ENCODE peak calls at places on chromosomes 12 and 14, in nine cellular contexts. One of them, this sample, is unnamed.

GRCh38 chr12:12010277-12011031 is 60.3 kb upstream of the BCL2L14 start:
- DNase-seq in stimulated activated CD4-positive, alpha-beta T cell treated with anti-CD3 and anti-CD28 coated beads, Interleukin-1b, Interleukin-23, amount 100 ng/mL, for 4 hours: peak
- DNase-seq in ovary: no peak
- DNase-seq in aorta: peak
- DNase-seq in NCI-H146: no peak
- DNase-seq in AG08395: peak
- DNase-seq in left lobe of liver: no peak
- DNase-seq in EL: peak
- DNase-seq in NCI-H1694: no peak
- DNase-seq in this sample: no peak

GRCh38 chr12:46267618-46268348 is 1.1 kb downstream of the SLC38A1 start:
- DNase-seq in stimulated activated CD4-positive, alpha-beta T cell treated with anti-CD3 and anti-CD28 coated beads, Interleukin-1b, Interleukin-23, amount 100 ng/mL, for 4 hours: peak
- DNase-seq in ovary: peak
- DNase-seq in aorta: peak
- DNase-seq in NCI-H146: peak
- DNase-seq in AG08395: peak
- DNase-seq in left lobe of liver: no peak
- DNase-seq in EL: peak
- DNase-seq in NCI-H1694: no peak
- DNase-seq in this sample: no peak

GRCh38 chr14:72607386-72608125 is 286.3 kb downstream of the DPF3 start:
- DNase-seq in stimulated activated CD4-positive, alpha-beta T cell treated with anti-CD3 and anti-CD28 coated beads, Interleukin-1b, Interleukin-23, amount 100 ng/mL, for 4 hours: no peak
- DNase-seq in ovary: no peak
- DNase-seq in aorta: no peak
- DNase-seq in NCI-H146: no peak
- DNase-seq in AG08395: no peak
- DNase-seq in left lobe of liver: peak
- DNase-seq in EL: peak
- DNase-seq in NCI-H1694: no peak
- DNase-seq in this sample: no peak

GRCh38 chr12:2276288-2276842 is 223.6 kb downstream of the CACNA1C start:
- DNase-seq in stimulated activated CD4-positive, alpha-beta T cell treated with anti-CD3 and anti-CD28 coated beads, Interleukin-1b, Interleukin-23, amount 100 ng/mL, for 4 hours: no peak
- DNase-seq in ovary: no peak
- DNase-seq in aorta: no peak
- DNase-seq in NCI-H146: no peak
- DNase-seq in AG08395: no peak
- DNase-seq in left lobe of liver: no peak
- DNase-seq in EL: no peak
- DNase-seq in NCI-H1694: no peak
- DNase-seq in this sample: no peak

GRCh38 chr14:93132472-93133065 is 16.8 kb upstream of the ITPK1 start:
- DNase-seq in stimulated activated CD4-positive, alpha-beta T cell treated with anti-CD3 and anti-CD28 coated beads, Interleukin-1b, Interleukin-23, amount 100 ng/mL, for 4 hours: no peak
- DNase-seq in ovary: no peak
- DNase-seq in aorta: no peak
- DNase-seq in NCI-H146: peak
- DNase-seq in AG08395: peak
- DNase-seq in left lobe of liver: peak
- DNase-seq in EL: peak
- DNase-seq in NCI-H1694: peak
- DNase-seq in this sample: no peak

GRCh38 chr12:45388545-45388944 is 172.7 kb downstream of the ANO6 start:
- DNase-seq in stimulated activated CD4-positive, alpha-beta T cell treated with anti-CD3 and anti-CD28 coated beads, Interleukin-1b, Interleukin-23, amount 100 ng/mL, for 4 hours: no peak
- DNase-seq in ovary: no peak
- DNase-seq in aorta: no peak
- DNase-seq in NCI-H146: peak
- DNase-seq in AG08395: peak
- DNase-seq in left lobe of liver: no peak
- DNase-seq in EL: peak
- DNase-seq in NCI-H1694: peak
- DNase-seq in this sample: no peak

GRCh38 chr14:66225337-66225736 is 260.8 kb upstream of the CCDC196 start:
- DNase-seq in stimulated activated CD4-positive, alpha-beta T cell treated with anti-CD3 and anti-CD28 coated beads, Interleukin-1b, Interleukin-23, amount 100 ng/mL, for 4 hours: no peak
- DNase-seq in ovary: no peak
- DNase-seq in aorta: no peak
- DNase-seq in NCI-H146: no peak
- DNase-seq in AG08395: no peak
- DNase-seq in left lobe of liver: no peak
- DNase-seq in EL: no peak
- DNase-seq in NCI-H1694: no peak
- DNase-seq in this sample: no peak

GRCh38 chr14:101054671-101055070 is 151.1 kb upstream of the RTL1 start:
- DNase-seq in stimulated activated CD4-positive, alpha-beta T cell treated with anti-CD3 and anti-CD28 coated beads, Interleukin-1b, Interleukin-23, amount 100 ng/mL, for 4 hours: no peak
- DNase-seq in ovary: no peak
- DNase-seq in aorta: peak
- DNase-seq in NCI-H146: no peak
- DNase-seq in AG08395: no peak
- DNase-seq in left lobe of liver: no peak
- DNase-seq in EL: peak
- DNase-seq in NCI-H1694: no peak
- DNase-seq in this sample: no peak

GRCh38 chr14:94145902-94146527 is 16.6 kb upstream of the IFI27L2 start:
- DNase-seq in stimulated activated CD4-positive, alpha-beta T cell treated with anti-CD3 and anti-CD28 coated beads, Interleukin-1b, Interleukin-23, amount 100 ng/mL, for 4 hours: no peak
- DNase-seq in ovary: no peak
- DNase-seq in aorta: no peak
- DNase-seq in NCI-H146: peak
- DNase-seq in AG08395: no peak
- DNase-seq in left lobe of liver: no peak
- DNase-seq in EL: no peak
- DNase-seq in NCI-H1694: peak
- DNase-seq in this sample: no peak

GRCh38 chr14:90424686-90425255 is 27.9 kb downstream of the CALM1 start:
- DNase-seq in stimulated activated CD4-positive, alpha-beta T cell treated with anti-CD3 and anti-CD28 coated beads, Interleukin-1b, Interleukin-23, amount 100 ng/mL, for 4 hours: no peak
- DNase-seq in ovary: no peak
- DNase-seq in aorta: no peak
- DNase-seq in NCI-H146: no peak
- DNase-seq in AG08395: no peak
- DNase-seq in left lobe of liver: no peak
- DNase-seq in EL: no peak
- DNase-seq in NCI-H1694: no peak
- DNase-seq in this sample: no peak

GRCh38 chr12:26798013-26798412 is 35.0 kb downstream of the ITPR2 start:
- DNase-seq in stimulated activated CD4-positive, alpha-beta T cell treated with anti-CD3 and anti-CD28 coated beads, Interleukin-1b, Interleukin-23, amount 100 ng/mL, for 4 hours: no peak
- DNase-seq in ovary: no peak
- DNase-seq in aorta: no peak
- DNase-seq in NCI-H146: no peak
- DNase-seq in AG08395: peak
- DNase-seq in left lobe of liver: no peak
- DNase-seq in EL: no peak
- DNase-seq in NCI-H1694: no peak
- DNase-seq in this sample: no peak

GRCh38 chr12:77062846-77063461 is 2.4 kb downstream of the E2F7 start:
- DNase-seq in stimulated activated CD4-positive, alpha-beta T cell treated with anti-CD3 and anti-CD28 coated beads, Interleukin-1b, Interleukin-23, amount 100 ng/mL, for 4 hours: no peak
- DNase-seq in ovary: no peak
- DNase-seq in aorta: no peak
- DNase-seq in NCI-H146: no peak
- DNase-seq in AG08395: no peak
- DNase-seq in left lobe of liver: no peak
- DNase-seq in EL: peak
- DNase-seq in NCI-H1694: no peak
- DNase-seq in this sample: peak

GRCh38 chr12:114916531-114916930 is 232.6 kb upstream of the TBX3 start:
- DNase-seq in stimulated activated CD4-positive, alpha-beta T cell treated with anti-CD3 and anti-CD28 coated beads, Interleukin-1b, Interleukin-23, amount 100 ng/mL, for 4 hours: no peak
- DNase-seq in ovary: no peak
- DNase-seq in aorta: no peak
- DNase-seq in NCI-H146: no peak
- DNase-seq in AG08395: peak
- DNase-seq in left lobe of liver: no peak
- DNase-seq in EL: peak
- DNase-seq in NCI-H1694: no peak
- DNase-seq in this sample: no peak

GRCh38 chr12:1933342-1933992 is 15.0 kb upstream of the CACNA2D4 start:
- DNase-seq in stimulated activated CD4-positive, alpha-beta T cell treated with anti-CD3 and anti-CD28 coated beads, Interleukin-1b, Interleukin-23, amount 100 ng/mL, for 4 hours: no peak
- DNase-seq in ovary: peak
- DNase-seq in aorta: no peak
- DNase-seq in NCI-H146: no peak
- DNase-seq in AG08395: no peak
- DNase-seq in left lobe of liver: peak
- DNase-seq in EL: no peak
- DNase-seq in NCI-H1694: no peak
- DNase-seq in this sample: no peak

GRCh38 chr12:77120156-77120555 is 54.8 kb upstream of the E2F7 start:
- DNase-seq in stimulated activated CD4-positive, alpha-beta T cell treated with anti-CD3 and anti-CD28 coated beads, Interleukin-1b, Interleukin-23, amount 100 ng/mL, for 4 hours: no peak
- DNase-seq in ovary: no peak
- DNase-seq in aorta: no peak
- DNase-seq in NCI-H146: no peak
- DNase-seq in AG08395: peak
- DNase-seq in left lobe of liver: no peak
- DNase-seq in EL: peak
- DNase-seq in NCI-H1694: no peak
- DNase-seq in this sample: peak

GRCh38 chr12:93139028-93139665 is 210.1 kb upstream of the EEA1 start:
- DNase-seq in stimulated activated CD4-positive, alpha-beta T cell treated with anti-CD3 and anti-CD28 coated beads, Interleukin-1b, Interleukin-23, amount 100 ng/mL, for 4 hours: no peak
- DNase-seq in ovary: no peak
- DNase-seq in aorta: no peak
- DNase-seq in NCI-H146: no peak
- DNase-seq in AG08395: no peak
- DNase-seq in left lobe of liver: no peak
- DNase-seq in EL: no peak
- DNase-seq in NCI-H1694: no peak
- DNase-seq in this sample: no peak

GRCh38 chr14:33952541-33952940 is 1.7 kb upstream of the EGLN3 start:
- DNase-seq in stimulated activated CD4-positive, alpha-beta T cell treated with anti-CD3 and anti-CD28 coated beads, Interleukin-1b, Interleukin-23, amount 100 ng/mL, for 4 hours: no peak
- DNase-seq in ovary: no peak
- DNase-seq in aorta: no peak
- DNase-seq in NCI-H146: no peak
- DNase-seq in AG08395: no peak
- DNase-seq in left lobe of liver: no peak
- DNase-seq in EL: no peak
- DNase-seq in NCI-H1694: no peak
- DNase-seq in this sample: no peak

GRCh38 chr14:105050551-105050897 is 14.7 kb downstream of the GPR132 start:
- DNase-seq in stimulated activated CD4-positive, alpha-beta T cell treated with anti-CD3 and anti-CD28 coated beads, Interleukin-1b, Interleukin-23, amount 100 ng/mL, for 4 hours: no peak
- DNase-seq in ovary: no peak
- DNase-seq in aorta: no peak
- DNase-seq in NCI-H146: peak
- DNase-seq in AG08395: peak
- DNase-seq in left lobe of liver: no peak
- DNase-seq in EL: peak
- DNase-seq in NCI-H1694: peak
- DNase-seq in this sample: no peak

GRCh38 chr12:57175428-57176138 is 28.2 kb upstream of the LRP1-AS start:
- DNase-seq in stimulated activated CD4-positive, alpha-beta T cell treated with anti-CD3 and anti-CD28 coated beads, Interleukin-1b, Interleukin-23, amount 100 ng/mL, for 4 hours: no peak
- DNase-seq in ovary: peak
- DNase-seq in aorta: peak
- DNase-seq in NCI-H146: peak
- DNase-seq in AG08395: peak
- DNase-seq in left lobe of liver: peak
- DNase-seq in EL: peak
- DNase-seq in NCI-H1694: no peak
- DNase-seq in this sample: peak

GRCh38 chr12:111248981-111249380 is 119.9 kb downstream of the PHETA1 start:
- DNase-seq in stimulated activated CD4-positive, alpha-beta T cell treated with anti-CD3 and anti-CD28 coated beads, Interleukin-1b, Interleukin-23, amount 100 ng/mL, for 4 hours: no peak
- DNase-seq in ovary: no peak
- DNase-seq in aorta: no peak
- DNase-seq in NCI-H146: no peak
- DNase-seq in AG08395: no peak
- DNase-seq in left lobe of liver: no peak
- DNase-seq in EL: peak
- DNase-seq in NCI-H1694: peak
- DNase-seq in this sample: no peak

GRCh38 chr12:92226036-92226661 is 80.5 kb upstream of the BTG1 start:
- DNase-seq in stimulated activated CD4-positive, alpha-beta T cell treated with anti-CD3 and anti-CD28 coated beads, Interleukin-1b, Interleukin-23, amount 100 ng/mL, for 4 hours: no peak
- DNase-seq in ovary: no peak
- DNase-seq in aorta: no peak
- DNase-seq in NCI-H146: no peak
- DNase-seq in AG08395: no peak
- DNase-seq in left lobe of liver: no peak
- DNase-seq in EL: peak
- DNase-seq in NCI-H1694: no peak
- DNase-seq in this sample: no peak

GRCh38 chr14:78997811-78998210 is 827.6 kb downstream of the NRXN3 start:
- DNase-seq in stimulated activated CD4-positive, alpha-beta T cell treated with anti-CD3 and anti-CD28 coated beads, Interleukin-1b, Interleukin-23, amount 100 ng/mL, for 4 hours: no peak
- DNase-seq in ovary: no peak
- DNase-seq in aorta: no peak
- DNase-seq in NCI-H146: no peak
- DNase-seq in AG08395: no peak
- DNase-seq in left lobe of liver: no peak
- DNase-seq in EL: peak
- DNase-seq in NCI-H1694: peak
- DNase-seq in this sample: no peak

GRCh38 chr12:27244680-27245005 is 557 bp downstream of the STK38L start:
- DNase-seq in stimulated activated CD4-positive, alpha-beta T cell treated with anti-CD3 and anti-CD28 coated beads, Interleukin-1b, Interleukin-23, amount 100 ng/mL, for 4 hours: no peak
- DNase-seq in ovary: no peak
- DNase-seq in aorta: no peak
- DNase-seq in NCI-H146: peak
- DNase-seq in AG08395: no peak
- DNase-seq in left lobe of liver: no peak
- DNase-seq in EL: peak
- DNase-seq in NCI-H1694: no peak
- DNase-seq in this sample: peak

GRCh38 chr14:101761881-101762529 is 496 bp downstream of the PPP2R5C start:
- DNase-seq in stimulated activated CD4-positive, alpha-beta T cell treated with anti-CD3 and anti-CD28 coated beads, Interleukin-1b, Interleukin-23, amount 100 ng/mL, for 4 hours: peak
- DNase-seq in ovary: peak
- DNase-seq in aorta: peak
- DNase-seq in NCI-H146: peak
- DNase-seq in AG08395: peak
- DNase-seq in left lobe of liver: peak
- DNase-seq in EL: peak
- DNase-seq in NCI-H1694: no peak
- DNase-seq in this sample: no peak

GRCh38 chr12:108066583-108067234 is 62.4 kb upstream of the WSCD2 start:
- DNase-seq in stimulated activated CD4-positive, alpha-beta T cell treated with anti-CD3 and anti-CD28 coated beads, Interleukin-1b, Interleukin-23, amount 100 ng/mL, for 4 hours: no peak
- DNase-seq in ovary: no peak
- DNase-seq in aorta: no peak
- DNase-seq in NCI-H146: no peak
- DNase-seq in AG08395: no peak
- DNase-seq in left lobe of liver: no peak
- DNase-seq in EL: peak
- DNase-seq in NCI-H1694: no peak
- DNase-seq in this sample: no peak

GRCh38 chr12:130815028-130815741 is 23.9 kb downstream of the STX2 start:
- DNase-seq in stimulated activated CD4-positive, alpha-beta T cell treated with anti-CD3 and anti-CD28 coated beads, Interleukin-1b, Interleukin-23, amount 100 ng/mL, for 4 hours: no peak
- DNase-seq in ovary: no peak
- DNase-seq in aorta: no peak
- DNase-seq in NCI-H146: no peak
- DNase-seq in AG08395: no peak
- DNase-seq in left lobe of liver: no peak
- DNase-seq in EL: no peak
- DNase-seq in NCI-H1694: peak
- DNase-seq in this sample: no peak

GRCh38 chr12:69119770-69120169 is 119.6 kb upstream of the CPSF6 start:
- DNase-seq in stimulated activated CD4-positive, alpha-beta T cell treated with anti-CD3 and anti-CD28 coated beads, Interleukin-1b, Interleukin-23, amount 100 ng/mL, for 4 hours: no peak
- DNase-seq in ovary: no peak
- DNase-seq in aorta: no peak
- DNase-seq in NCI-H146: no peak
- DNase-seq in AG08395: no peak
- DNase-seq in left lobe of liver: no peak
- DNase-seq in EL: no peak
- DNase-seq in NCI-H1694: no peak
- DNase-seq in this sample: no peak

GRCh38 chr14:93936245-93936644 is 9.1 kb downstream of the FAM181A start:
- DNase-seq in stimulated activated CD4-positive, alpha-beta T cell treated with anti-CD3 and anti-CD28 coated beads, Interleukin-1b, Interleukin-23, amount 100 ng/mL, for 4 hours: no peak
- DNase-seq in ovary: no peak
- DNase-seq in aorta: no peak
- DNase-seq in NCI-H146: no peak
- DNase-seq in AG08395: no peak
- DNase-seq in left lobe of liver: no peak
- DNase-seq in EL: no peak
- DNase-seq in NCI-H1694: peak
- DNase-seq in this sample: no peak

GRCh38 chr14:90663680-90664079 is 152.6 kb downstream of the TTC7B start:
- DNase-seq in stimulated activated CD4-positive, alpha-beta T cell treated with anti-CD3 and anti-CD28 coated beads, Interleukin-1b, Interleukin-23, amount 100 ng/mL, for 4 hours: no peak
- DNase-seq in ovary: no peak
- DNase-seq in aorta: no peak
- DNase-seq in NCI-H146: no peak
- DNase-seq in AG08395: no peak
- DNase-seq in left lobe of liver: no peak
- DNase-seq in EL: no peak
- DNase-seq in NCI-H1694: no peak
- DNase-seq in this sample: no peak

GRCh38 chr12:30515351-30515750 is 180.3 kb downstream of the IPO8 start:
- DNase-seq in stimulated activated CD4-positive, alpha-beta T cell treated with anti-CD3 and anti-CD28 coated beads, Interleukin-1b, Interleukin-23, amount 100 ng/mL, for 4 hours: no peak
- DNase-seq in ovary: no peak
- DNase-seq in aorta: no peak
- DNase-seq in NCI-H146: no peak
- DNase-seq in AG08395: no peak
- DNase-seq in left lobe of liver: no peak
- DNase-seq in EL: no peak
- DNase-seq in NCI-H1694: peak
- DNase-seq in this sample: no peak

GRCh38 chr12:81758421-81759214 is 532 bp downstream of the PPFIA2 start:
- DNase-seq in stimulated activated CD4-positive, alpha-beta T cell treated with anti-CD3 and anti-CD28 coated beads, Interleukin-1b, Interleukin-23, amount 100 ng/mL, for 4 hours: no peak
- DNase-seq in ovary: peak
- DNase-seq in aorta: peak
- DNase-seq in NCI-H146: peak
- DNase-seq in AG08395: peak
- DNase-seq in left lobe of liver: no peak
- DNase-seq in EL: peak
- DNase-seq in NCI-H1694: no peak
- DNase-seq in this sample: no peak

This sample was measured in Panc1.